ENCODE peak calls at places on chromosomes 6 and 20, in ten cellular contexts. U is HFFc6, C is transverse colon, L is neural crest cell, P is Calu3, Y is BJ, Q is WTC11, F is lower leg skin, S is retinal pigment epithelial cell, E is neural progenitor cell. R is an unnamed sample.

GRCh38 chr6:34953084-34954025 is 64.3 kb downstream of the ANKS1A start:
- DNase-seq in U (peak), C (peak), L (no peak), P (peak), Y (peak), Q (no peak), F (no peak), S (no peak), E (no peak), R (no peak)

GRCh38 chr6:43773050-43773956 is 3.3 kb downstream of the VEGFA start:
- DNase-seq in U (peak), C (peak), L (no peak), P (peak), Y (no peak), Q (peak), F (no peak), S (no peak), E (peak), R (peak)

GRCh38 chr6:150567360-150567759 is 32.3 kb upstream of the PLEKHG1 start:
- DNase-seq in U (no peak), C (no peak), L (no peak), P (no peak), Y (no peak), Q (no peak), F (no peak), S (peak), E (no peak), R (no peak)

GRCh38 chr6:20688710-20689500 is 154.6 kb downstream of the CDKAL1 start:
- DNase-seq in U (peak), C (no peak), L (no peak), P (peak), Y (no peak), Q (no peak), F (no peak), S (no peak), E (no peak), R (no peak)

GRCh38 chr20:3865887-3866407 is 19.3 kb downstream of the MAVS start:
- DNase-seq in U (no peak), C (no peak), L (no peak), P (no peak), Y (no peak), Q (no peak), F (no peak), S (no peak), E (no peak), R (no peak)

GRCh38 chr6:80009531-80009930 is 5.1 kb downstream of the TTK start:
- DNase-seq in U (no peak), C (no peak), L (no peak), P (no peak), Y (no peak), Q (no peak), F (no peak), S (no peak), E (no peak), R (no peak)

GRCh38 chr6:106514281-106514885 is 114.9 kb downstream of the RTN4IP1 start:
- DNase-seq in U (no peak), C (no peak), L (no peak), P (peak), Y (no peak), Q (no peak), F (no peak), S (no peak), E (no peak), R (no peak)

GRCh38 chr6:124132256-124132655 is 328.6 kb downstream of the NKAIN2 start:
- DNase-seq in U (no peak), C (no peak), L (no peak), P (peak), Y (no peak), Q (no peak), F (no peak), S (peak), E (no peak), R (no peak)

GRCh38 chr20:14235355-14235754 is 102.1 kb downstream of the FLRT3 start:
- DNase-seq in U (peak), C (no peak), L (no peak), P (no peak), Y (peak), Q (no peak), F (no peak), S (peak), E (no peak), R (no peak)

GRCh38 chr20:50585678-50586077 is 75.5 kb downstream of the PTPN1 start:
- DNase-seq in U (no peak), C (no peak), L (no peak), P (no peak), Y (no peak), Q (no peak), F (no peak), S (no peak), E (no peak), R (no peak)

GRCh38 chr20:13119583-13119982 is 101.5 kb upstream of the ISM1 start:
- DNase-seq in U (peak), C (peak), L (peak), P (peak), Y (no peak), Q (peak), F (peak), S (no peak), E (peak), R (peak)

DNA sequence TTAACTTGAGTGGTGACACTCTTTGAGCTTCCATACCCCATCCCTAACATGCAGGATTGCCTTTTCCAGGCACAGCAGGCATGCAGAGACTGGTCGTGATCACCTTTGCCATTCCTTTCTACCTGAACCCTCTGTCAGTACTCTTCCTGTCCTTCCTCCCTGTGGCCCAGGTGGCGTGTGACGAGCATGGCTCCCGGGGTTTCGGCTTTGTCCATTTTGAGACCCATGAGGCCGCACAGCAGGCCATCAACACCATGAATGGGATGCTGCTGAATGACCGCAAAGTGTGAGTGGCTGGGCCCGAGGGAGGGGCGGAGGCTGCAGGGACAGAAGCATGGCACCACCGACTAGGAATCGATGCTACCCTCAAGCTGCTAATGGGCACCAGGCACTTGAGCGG is 6.7 kb downstream of the PABPC1L start:
- DNase-seq in U (no peak), C (no peak), L (no peak), P (no peak), Y (no peak), Q (no peak), F (no peak), S (no peak), E (peak), R (no peak)
- TF ChIP-seq CTCF in U (no peak), C (no peak), L (no peak), P (no peak), Y (no peak), Q (no peak), F (no peak), S (no peak), E (no peak), R (no peak)

GRCh38 chr20:24834310-24834709 is 114.8 kb upstream of the CST7 start:
- DNase-seq in U (no peak), C (no peak), L (no peak), P (no peak), Y (no peak), Q (no peak), F (no peak), S (no peak), E (no peak), R (no peak)
- TF ChIP-seq CTCF in U (peak), C (no peak), L (no peak), P (no peak), Y (no peak), Q (no peak), F (no peak), S (peak), E (no peak), R (no peak)

DNA sequence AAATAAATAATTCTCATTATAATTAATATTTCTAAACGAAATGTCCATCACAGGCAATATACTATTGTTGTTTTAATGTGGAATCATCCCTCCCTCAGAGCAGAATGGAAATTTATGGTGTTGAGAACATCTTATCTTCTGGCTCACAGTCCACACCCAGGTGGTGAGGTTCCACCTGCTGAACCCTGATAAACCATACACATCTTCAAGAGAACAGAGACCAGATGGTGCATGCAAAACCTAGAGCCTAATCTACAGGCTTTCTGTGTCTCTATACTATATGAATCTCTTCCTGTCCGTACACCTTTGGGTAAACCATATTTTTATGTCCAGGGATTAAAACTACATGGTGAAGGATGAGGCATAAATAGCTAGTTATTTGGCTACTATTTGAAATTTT is 52.3 kb upstream of the UFL1 start:
- DNase-seq in U (no peak), C (no peak), L (no peak), P (no peak), Y (no peak), Q (no peak), F (no peak), S (no peak), E (no peak), R (no peak)
- TF ChIP-seq CTCF in U (no peak), C (no peak), L (peak), P (no peak), Y (no peak), Q (no peak), F (no peak), S (no peak), E (no peak), R (no peak)

DNA sequence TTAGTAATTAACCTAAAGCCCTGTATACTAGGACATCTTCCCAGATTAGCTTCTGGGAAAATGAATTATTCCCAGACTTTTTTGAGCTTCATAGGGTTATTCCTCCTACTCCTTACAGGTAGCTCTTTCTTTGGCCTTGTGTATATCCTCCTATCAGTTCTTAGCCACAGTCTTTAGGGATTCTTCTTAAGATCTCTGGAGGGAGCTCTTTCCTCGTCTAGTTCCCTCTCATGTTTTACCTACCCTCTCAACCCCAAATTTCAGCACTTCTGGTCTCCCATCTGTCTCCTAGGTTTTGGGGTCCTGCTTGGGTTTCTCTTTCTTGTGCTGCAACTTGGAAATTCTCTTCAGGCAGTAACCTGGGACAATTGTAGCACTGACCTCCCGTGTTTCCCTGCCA is 46.4 kb upstream of the SLC35B3 start:
- DNase-seq in U (no peak), C (no peak), L (no peak), P (no peak), Y (no peak), Q (no peak), F (no peak), S (no peak), E (peak), R (no peak)
- TF ChIP-seq CTCF in U (no peak), C (no peak), L (peak), P (no peak), Y (peak), Q (no peak), F (no peak), S (peak), E (peak), R (peak)

DNA sequence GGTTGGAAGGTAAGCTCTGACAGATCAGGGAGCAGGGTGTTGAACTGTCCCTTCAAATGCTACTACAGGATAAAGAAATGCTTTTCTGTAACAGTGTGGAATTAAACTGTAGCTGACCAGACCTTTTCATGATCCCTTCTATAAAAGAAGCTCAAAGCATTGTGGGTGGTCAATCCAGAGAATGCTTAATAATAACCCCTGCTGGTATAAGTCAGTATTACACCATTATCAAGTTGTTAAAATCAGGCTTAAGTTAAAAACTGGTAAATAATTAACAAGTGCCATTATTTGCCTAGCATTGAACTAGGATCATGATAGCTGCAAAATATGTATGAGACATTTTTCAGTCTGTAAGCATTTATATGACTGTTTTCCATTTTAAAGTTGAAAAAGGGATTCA is 468.9 kb downstream of the PKHD1 start:
- DNase-seq in U (no peak), C (no peak), L (no peak), P (no peak), Y (no peak), Q (no peak), F (no peak), S (no peak), E (peak), R (no peak)
- TF ChIP-seq CTCF in U (peak), C (no peak), L (peak), P (no peak), Y (peak), Q (peak), F (no peak), S (peak), E (peak), R (peak)

GRCh38 chr6:22828179-22829062 is 259.1 kb downstream of the HDGFL1 start:
- DNase-seq in U (peak), C (peak), L (peak), P (peak), Y (peak), Q (peak), F (peak), S (peak), E (peak), R (peak)
- TF ChIP-seq CTCF in U (peak), C (peak), L (peak), P (peak), Y (peak), Q (peak), F (no peak), S (peak), E (peak), R (peak)

DNA sequence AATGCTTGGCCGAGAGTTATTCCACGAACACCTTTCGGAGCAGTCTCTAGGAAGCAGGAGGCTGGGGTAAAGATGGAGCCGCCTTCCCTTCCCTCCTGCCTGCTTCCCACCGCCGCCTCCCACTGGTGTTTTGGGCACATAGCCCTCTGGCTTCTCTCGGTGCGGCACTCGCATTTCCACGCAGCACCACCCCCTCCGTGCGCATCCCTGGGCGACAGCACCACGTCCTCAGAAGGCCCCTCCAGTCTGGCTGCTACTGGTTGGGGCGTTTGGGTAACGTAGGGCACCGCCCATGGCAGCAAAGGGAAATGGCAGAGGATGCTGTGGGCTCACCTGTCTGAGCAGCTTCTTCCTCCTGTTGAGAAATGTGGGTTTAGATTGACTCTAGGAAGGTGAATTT is 2.4 kb downstream of the COL20A1 start:
- DNase-seq in U (no peak), C (no peak), L (no peak), P (no peak), Y (no peak), Q (no peak), F (no peak), S (no peak), E (no peak), R (no peak)
- TF ChIP-seq CTCF in U (no peak), C (no peak), L (no peak), P (no peak), Y (no peak), Q (no peak), F (no peak), S (peak), E (no peak), R (no peak)

GRCh38 chr20:10673831-10674683 is at the start of gene JAG1:
- DNase-seq in U (peak), C (peak), L (peak), P (peak), Y (peak), Q (peak), F (peak), S (no peak), E (peak), R (peak)
- TF ChIP-seq CTCF in U (no peak), C (peak), L (no peak), P (no peak), Y (no peak), Q (no peak), F (no peak), S (no peak), E (no peak), R (no peak)